ENCODE peak calls at places on chromosome 12, in eight cellular contexts. N is activated gamma-delta T cell, Q is fibroblast of lung, D is NCI-H226, E is ELR, P is fibroblast of mammary gland, M is ELF-1, X is IMR-90. T is an unnamed sample.

GRCh38 chr12:104957388-104958008 is 592 bp downstream of the SLC41A2 start:
- DNase-seq in E (peak), Q (no peak), X (no peak), D (peak), N (no peak), M (peak), P (no peak), T (peak)

GRCh38 chr12:100755186-100755585 is 39.4 kb upstream of the ANO4 start:
- DNase-seq in N (no peak), M (no peak), Q (no peak), D (no peak), X (peak), P (peak), E (peak), T (no peak)

GRCh38 chr12:39581592-39581991 is 38.0 kb downstream of the ABCD2 start:
- DNase-seq in X (no peak), P (peak), M (no peak), N (no peak), Q (peak), E (peak), D (peak), T (peak)

GRCh38 chr12:122884860-122885259 is 11.1 kb downstream of the VPS37B start:
- DNase-seq in D (no peak), P (peak), Q (no peak), M (no peak), E (peak), N (no peak), X (peak), T (no peak)

GRCh38 chr12:131323879-131324278 is 370.2 kb downstream of the ADGRD1 start:
- DNase-seq in P (no peak), M (no peak), E (no peak), X (no peak), N (no peak), Q (no peak), D (no peak), T (no peak)

GRCh38 chr12:12560587-12561304 is 1.9 kb downstream of the DUSP16 start:
- DNase-seq in M (peak), Q (peak), X (peak), D (peak), P (peak), E (peak), N (no peak), T (peak)

GRCh38 chr12:12507121-12507520 is 55.5 kb downstream of the DUSP16 start:
- DNase-seq in Q (no peak), E (no peak), N (no peak), D (no peak), M (no peak), P (no peak), X (no peak), T (no peak)

GRCh38 chr12:47828967-47829482 is 9.3 kb upstream of the HDAC7 start:
- DNase-seq in Q (peak), N (no peak), E (peak), M (peak), P (peak), X (peak), D (peak), T (peak)

GRCh38 chr12:131167334-131167733 is 213.6 kb downstream of the ADGRD1 start:
- DNase-seq in X (no peak), N (no peak), E (no peak), M (no peak), D (peak), P (no peak), Q (no peak), T (peak)

T was measured in M059J.